ENCODE peak calls at places on chromosome X, in five cellular contexts. C is WTC11, X is HepG2, K is H1, O is K562. U is an unnamed sample.
A peak's percentile ranks its signal among the peaks of the same experiment; 100 is the strongest.

GRCh38 chrX:133792198-133792953 is 193.0 kb downstream of the GPC3 start:
- DNase-seq in C (peak; percentile 73), K (peak; percentile 36), X (peak; percentile 49), O (peak; percentile 68), U (peak; percentile 15)

GRCh38 chrX:150869450-150869849 is 29.0 kb downstream of the CD99L2 start:
- DNase-seq in X (no peak), O (no peak), K (no peak), C (no peak), U (no peak)

GRCh38 chrX:79975605-79976004 is 38.9 kb upstream of the TBX22 start:
- DNase-seq in C (no peak), X (no peak), K (no peak), O (no peak), U (no peak)

GRCh38 chrX:43953218-43953617 is 20.0 kb downstream of the NDP start:
- DNase-seq in C (no peak), O (no peak), X (no peak), K (no peak), U (no peak)

GRCh38 chrX:85244411-85245210 is 820 bp downstream of the ZNF711 start:
- DNase-seq in C (peak; percentile 19), O (peak; percentile 12), X (no peak), K (no peak), U (no peak)

GRCh38 chrX:109841257-109841656 is 108.2 kb upstream of the ACSL4 start:
- DNase-seq in X (no peak), K (no peak), O (no peak), C (no peak), U (no peak)

GRCh38 chrX:11239230-11239629 is 54.0 kb upstream of the AMELX start:
- DNase-seq in X (peak; percentile 0), C (no peak), K (no peak), O (peak; percentile 59), U (peak; percentile 8)

GRCh38 chrX:42704454-42704853 is 73.5 kb downstream of the PPP1R2C start:
- DNase-seq in X (no peak), O (no peak), K (no peak), C (no peak), U (no peak)

GRCh38 chrX:104270916-104271512 is 16.3 kb upstream of the ESX1 start:
- DNase-seq in K (no peak), O (peak; percentile 33), C (peak; percentile 58), X (peak; percentile 1), U (no peak)

GRCh38 chrX:33339219-33339618 is 127.9 kb upstream of the DMD start:
- DNase-seq in K (no peak), X (no peak), O (no peak), C (no peak), U (no peak)

GRCh38 chrX:33330798-33331197 is 119.4 kb upstream of the DMD start:
- DNase-seq in O (no peak), C (no peak), K (no peak), X (no peak), U (no peak)

GRCh38 chrX:33336783-33337182 is 125.4 kb upstream of the DMD start:
- DNase-seq in O (no peak), K (no peak), X (peak; percentile 2), C (no peak), U (no peak)
- TF ChIP-seq ATF2 in O (no peak), K (no peak), X (no peak), C (no peak), U (no peak)

DNA sequence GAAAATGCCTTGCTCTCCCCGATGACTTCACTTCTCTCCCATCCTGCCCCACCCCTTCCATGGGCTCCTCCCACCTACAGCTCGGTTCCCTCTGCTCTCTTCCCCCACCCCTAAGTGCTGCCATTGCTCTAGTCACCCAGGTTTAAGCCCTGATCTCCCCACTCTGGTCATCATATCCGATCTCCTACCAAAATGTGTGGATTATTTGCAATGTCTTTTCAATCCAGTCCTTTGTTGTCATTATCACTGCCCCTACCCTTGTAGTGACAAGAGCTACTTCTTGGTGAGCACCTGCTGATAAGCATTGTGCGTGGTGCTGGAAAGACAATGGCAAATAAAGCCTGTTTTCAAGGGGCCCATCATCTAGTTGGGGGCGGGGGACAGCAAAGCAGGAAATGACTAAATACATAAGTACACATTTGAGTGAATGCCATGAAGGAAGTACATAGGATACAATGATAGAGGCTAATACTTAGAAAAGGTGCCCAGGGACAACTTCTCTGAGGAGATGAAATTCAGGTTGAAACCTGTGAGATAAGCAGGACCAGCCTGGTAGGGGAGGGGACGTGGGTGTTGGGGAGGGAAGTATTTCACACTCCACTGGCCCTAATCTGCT is 63.8 kb downstream of the DLG3 start:
- DNase-seq in K (no peak), C (no peak), O (peak; percentile 8), X (peak; percentile 44), U (no peak)
- TF ChIP-seq ATF2 in K (no peak), C (no peak), O (no peak), X (no peak), U (no peak)

GRCh38 chrX:72045552-72046277 is 86.0 kb downstream of the RTL5 start:
- DNase-seq in K (peak; percentile 25), O (no peak), X (no peak), C (peak; percentile 41), U (no peak)

GRCh38 chrX:72046447-72046846 is 85.3 kb downstream of the RTL5 start:
- DNase-seq in C (no peak), K (no peak), O (no peak), X (no peak), U (no peak)

GRCh38 chrX:72050011-72050410 is 81.7 kb downstream of the RTL5 start:
- DNase-seq in C (no peak), O (no peak), K (no peak), X (no peak), U (no peak)

GRCh38 chrX:72051589-72051988 is 80.1 kb downstream of the RTL5 start:
- DNase-seq in X (no peak), O (no peak), K (no peak), C (no peak), U (no peak)

DNA sequence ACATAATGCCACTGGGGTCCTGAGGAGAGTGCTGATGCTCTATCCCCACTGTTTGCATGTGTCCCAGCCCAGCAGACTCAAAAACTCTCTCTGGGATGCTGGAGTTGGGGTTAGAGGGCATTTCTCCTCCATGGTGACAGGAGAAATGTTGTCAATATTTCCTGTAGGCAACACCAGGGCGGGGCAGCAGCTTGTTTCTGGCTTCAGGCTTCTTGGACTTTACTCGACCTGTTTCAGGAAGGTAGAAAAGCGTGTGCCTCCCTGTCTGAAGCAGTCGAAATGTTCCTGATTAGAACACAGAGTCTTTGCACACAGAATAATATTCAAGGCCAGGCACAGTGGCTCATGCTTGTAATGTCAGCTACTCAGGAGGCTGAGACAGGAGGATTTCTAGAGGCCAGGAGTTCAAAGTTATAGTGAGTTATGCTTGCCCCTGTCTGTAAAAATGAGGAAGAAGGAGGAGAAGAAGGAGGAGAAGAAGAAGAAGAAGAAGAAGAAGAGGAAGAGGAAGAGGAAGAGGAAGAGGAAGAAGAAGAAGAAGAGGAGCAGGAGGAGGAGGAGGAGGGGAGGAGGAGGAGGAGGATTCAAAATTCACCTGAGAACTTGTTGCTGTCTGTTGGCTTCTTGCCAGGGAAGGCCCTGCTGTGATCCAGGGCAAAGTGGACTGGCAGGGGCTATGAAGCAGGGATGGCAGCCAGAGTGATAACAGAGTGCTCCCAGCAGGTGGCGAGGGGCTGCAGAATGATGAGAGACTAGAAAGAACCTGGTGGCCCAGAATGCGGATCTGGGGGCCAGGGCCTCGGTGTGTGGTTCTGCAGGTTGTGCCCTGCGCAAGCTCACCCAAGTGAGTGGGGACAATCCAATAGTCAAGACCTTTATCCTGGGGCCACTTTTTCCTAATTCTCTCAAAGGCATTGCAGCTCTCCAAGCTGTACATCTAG is 82.9 kb downstream of the RTL5 start:
- DNase-seq in X (no peak), O (no peak), K (no peak), C (peak; percentile 15), U (no peak)
- TF ChIP-seq ATF2 in X (no peak), O (no peak), K (no peak), C (no peak), U (no peak)

GRCh38 chrX:23332101-23332887 is 2.4 kb upstream of the PTCHD1 start:
- DNase-seq in K (no peak), X (no peak), C (peak; percentile 15), O (no peak), U (no peak)
- TF ChIP-seq ATF2 in K (no peak), X (no peak), C (no peak), O (no peak), U (no peak)

GRCh38 chrX:53048169-53049126 is at the start of gene GPR173:
- DNase-seq in O (no peak), C (peak; percentile 57), X (no peak), K (no peak), U (no peak)
- TF ChIP-seq ATF2 in O (no peak), C (no peak), X (no peak), K (no peak), U (no peak)

GRCh38 chrX:135480076-135480475 is 40.4 kb upstream of the INTS6L start:
- DNase-seq in X (no peak), O (peak; percentile 46), C (no peak), K (no peak), U (no peak)

GRCh38 chrX:135481696-135482179 is 38.7 kb upstream of the INTS6L start:
- DNase-seq in C (no peak), X (no peak), K (no peak), O (no peak), U (no peak)

GRCh38 chrX:135476378-135476777 is 44.1 kb upstream of the INTS6L start:
- DNase-seq in X (no peak), C (no peak), O (no peak), K (no peak), U (no peak)

GRCh38 chrX:135477576-135477975 is 42.9 kb upstream of the INTS6L start:
- DNase-seq in C (peak; percentile 44), K (peak; percentile 29), X (peak; percentile 33), O (peak; percentile 64), U (no peak)
- TF ChIP-seq ATF2 in C (no peak), K (no peak), X (no peak), O (no peak), U (no peak)

GRCh38 chrX:96004386-96004785 is 680.3 kb upstream of the DIAPH2 start:
- DNase-seq in O (no peak), K (no peak), X (no peak), C (no peak), U (no peak)
- TF ChIP-seq ATF2 in O (no peak), K (no peak), X (no peak), C (no peak), U (no peak)

DNA sequence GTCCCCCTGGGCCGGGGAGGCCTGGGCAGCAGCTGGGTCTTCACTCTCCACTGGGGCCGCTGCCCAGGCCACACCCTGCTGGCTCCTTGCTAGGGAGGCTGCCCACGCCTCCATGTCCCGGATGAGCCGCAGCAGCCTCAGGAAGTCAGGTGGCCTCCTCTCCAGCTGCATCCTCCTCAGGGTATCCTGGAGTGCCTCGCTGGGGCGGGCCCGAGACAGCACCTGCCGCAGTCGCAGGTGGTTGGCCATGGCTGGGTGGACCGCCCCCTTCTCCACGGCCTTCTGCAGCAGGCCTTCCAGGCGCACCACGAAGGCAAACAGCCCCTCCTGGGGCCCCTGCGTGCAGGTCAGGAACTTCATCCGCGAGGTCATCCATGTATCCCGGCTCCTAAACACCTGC is 2.3 kb downstream of the PNMA6F start:
- DNase-seq in K (no peak), O (no peak), X (no peak), C (no peak), U (no peak)
- TF ChIP-seq ATF2 in K (no peak), O (no peak), X (no peak), C (no peak), U (no peak)

DNA sequence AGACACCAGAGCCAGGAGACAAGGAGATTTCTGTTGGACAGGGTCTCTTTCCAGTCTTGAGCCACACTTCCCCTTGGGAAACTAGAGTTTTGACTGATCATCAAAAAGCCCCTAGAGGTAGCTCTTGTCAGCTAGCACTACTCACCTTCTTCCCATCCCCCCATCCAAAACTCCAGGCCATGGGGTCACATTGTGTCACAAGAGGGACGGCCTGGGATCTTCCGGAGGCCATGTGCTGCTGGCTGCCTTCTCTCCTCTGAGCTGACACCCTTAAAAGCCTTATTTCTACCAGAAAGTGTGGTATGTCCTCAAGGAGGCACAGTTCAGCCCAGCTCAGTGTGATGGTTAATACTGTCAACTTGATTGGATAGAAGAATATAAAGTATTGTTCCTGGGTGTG is 7.8 kb downstream of the PNMA3 start:
- DNase-seq in X (peak; percentile 10), K (no peak), O (peak; percentile 12), C (no peak), U (no peak)
- TF ChIP-seq ATF2 in X (no peak), K (no peak), O (no peak), C (no peak), U (no peak)

U was measured in GM12878.